ENCODE peak calls at places on chromosome 3, in five cellular contexts. V, L, W, X and K are unnamed samples.

GRCh38 chr3:30440147-30440604 is 166.2 kb upstream of the TGFBR2 start:
- DNase-seq in V (no peak), L (no peak), W (no peak), X (peak; percentile 24), K (no peak)

GRCh38 chr3:47024932-47025331 is 45.5 kb downstream of the NBEAL2 start:
- DNase-seq in V (no peak), L (no peak), W (no peak), X (peak; percentile 66), K (no peak)

GRCh38 chr3:87979527-87979926 is 79.3 kb downstream of the CGGBP1 start:
- DNase-seq in V (no peak), L (no peak), W (no peak), X (no peak), K (no peak)

GRCh38 chr3:56837196-56837955 is 35.6 kb upstream of the ARHGEF3 start:
- DNase-seq in V (no peak), L (no peak), W (no peak), X (no peak), K (no peak)

GRCh38 chr3:52787672-52788625 is 6.6 kb upstream of the ITIH3 start:
- DNase-seq in V (no peak), L (no peak), W (no peak), X (peak; percentile 51), K (no peak)

GRCh38 chr3:174775603-174776002 is 83.5 kb upstream of the NAALADL2 start:
- DNase-seq in V (no peak), L (no peak), W (no peak), X (no peak), K (no peak)

GRCh38 chr3:77919244-77919643 is 879.3 kb downstream of the ROBO2 start:
- DNase-seq in V (no peak), L (no peak), W (no peak), X (no peak), K (no peak)

GRCh38 chr3:135970500-135971116 is 5.1 kb downstream of the PPP2R3A start:
- DNase-seq in V (no peak), L (no peak), W (no peak), X (peak; percentile 76), K (peak; percentile 19)

GRCh38 chr3:170657312-170657711 is 71.4 kb upstream of the SLC7A14 start:
- DNase-seq in V (no peak), L (no peak), W (peak; percentile 50), X (no peak), K (no peak)

GRCh38 chr3:105580551-105580950 is 213.8 kb downstream of the ALCAM start:
- DNase-seq in V (no peak), L (no peak), W (no peak), X (no peak), K (no peak)

GRCh38 chr3:16140116-16140893 is 34.2 kb upstream of the GALNT15 start:
- DNase-seq in V (no peak), L (no peak), W (no peak), X (peak; percentile 76), K (no peak)

GRCh38 chr3:151371531-151371930 is 13.0 kb downstream of the P2RY12 start:
- DNase-seq in V (no peak), L (no peak), W (no peak), X (peak; percentile 45), K (no peak)

GRCh38 chr3:13522236-13522635 is 26.7 kb upstream of the FBLN2 start:
- DNase-seq in V (no peak), L (no peak), W (no peak), X (no peak), K (no peak)

GRCh38 chr3:136281966-136282554 is 31.9 kb downstream of the PCCB start:
- DNase-seq in V (no peak), L (no peak), W (peak; percentile 23), X (no peak), K (no peak)

GRCh38 chr3:13558651-13559050 is 9.7 kb downstream of the FBLN2 start:
- DNase-seq in V (no peak), L (no peak), W (no peak), X (no peak), K (no peak)

GRCh38 chr3:48120223-48120622 is 68.0 kb downstream of the CDC25A start:
- DNase-seq in V (no peak), L (no peak), W (no peak), X (no peak), K (no peak)

GRCh38 chr3:195253981-195254432 is 17.0 kb downstream of the XXYLT1 start:
- DNase-seq in V (no peak), L (no peak), W (no peak), X (no peak), K (no peak)

GRCh38 chr3:186107148-186108105 is 1.5 kb downstream of the ETV5 start:
- DNase-seq in V (peak; percentile 81), L (peak; percentile 75), W (peak; percentile 78), X (peak; percentile 86), K (no peak)

GRCh38 chr3:148329481-148330220 is 368.1 kb upstream of the AGTR1 start:
- DNase-seq in V (no peak), L (no peak), W (no peak), X (peak; percentile 46), K (no peak)

GRCh38 chr3:161266731-161267150 is 45.6 kb downstream of the NMD3 start:
- DNase-seq in V (no peak), L (no peak), W (no peak), X (peak; percentile 76), K (no peak)

GRCh38 chr3:16864610-16865313 is 20.0 kb upstream of the PLCL2 start:
- DNase-seq in V (no peak), L (no peak), W (no peak), X (peak; percentile 78), K (no peak)

GRCh38 chr3:64414043-64414442 is 188.8 kb upstream of the PRICKLE2 start:
- DNase-seq in V (no peak), L (no peak), W (no peak), X (no peak), K (no peak)

GRCh38 chr3:194689493-194689901 is 3.8 kb downstream of the FAM43A start:
- DNase-seq in V (no peak), L (no peak), W (no peak), X (peak; percentile 62), K (no peak)

GRCh38 chr3:58072046-58072445 is 63.8 kb downstream of the FLNB start:
- DNase-seq in V (no peak), L (no peak), W (no peak), X (no peak), K (no peak)

GRCh38 chr3:126522363-126522788 is 1.6 kb upstream of the CHST13 start:
- DNase-seq in V (peak; percentile 76), L (peak; percentile 62), W (peak; percentile 14), X (peak; percentile 68), K (no peak)

GRCh38 chr3:59510576-59510975 is 460.8 kb upstream of the CFAP20DC start:
- DNase-seq in V (no peak), L (no peak), W (no peak), X (peak; percentile 13), K (no peak)

GRCh38 chr3:60333710-60334109 is 917.5 kb downstream of the FHIT start:
- DNase-seq in V (no peak), L (no peak), W (no peak), X (no peak), K (no peak)

GRCh38 chr3:128745742-128746141 is 19.8 kb downstream of the RAB7A start:
- DNase-seq in V (no peak), L (no peak), W (no peak), X (no peak), K (no peak)

GRCh38 chr3:11212784-11213183 is 58.5 kb downstream of the HRH1 start:
- DNase-seq in V (no peak), L (no peak), W (no peak), X (no peak), K (no peak)

GRCh38 chr3:151445283-151446001 is 15.4 kb downstream of the IGSF10 start:
- DNase-seq in V (no peak), L (no peak), W (no peak), X (peak; percentile 94), K (no peak)

GRCh38 chr3:197462808-197463207 is 93.0 kb downstream of the BDH1 start:
- DNase-seq in V (no peak), L (no peak), W (no peak), X (no peak), K (no peak)

GRCh38 chr3:197464794-197465193 is 91.0 kb downstream of the BDH1 start:
- DNase-seq in V (no peak), L (no peak), W (no peak), X (no peak), K (no peak)

GRCh38 chr3:197460639-197461038 is 95.1 kb downstream of the BDH1 start:
- DNase-seq in V (no peak), L (no peak), W (no peak), X (no peak), K (no peak)

GRCh38 chr3:197465197-197465995 is 90.4 kb downstream of the BDH1 start:
- DNase-seq in V (no peak), L (no peak), W (no peak), X (no peak), K (no peak)

DNA sequence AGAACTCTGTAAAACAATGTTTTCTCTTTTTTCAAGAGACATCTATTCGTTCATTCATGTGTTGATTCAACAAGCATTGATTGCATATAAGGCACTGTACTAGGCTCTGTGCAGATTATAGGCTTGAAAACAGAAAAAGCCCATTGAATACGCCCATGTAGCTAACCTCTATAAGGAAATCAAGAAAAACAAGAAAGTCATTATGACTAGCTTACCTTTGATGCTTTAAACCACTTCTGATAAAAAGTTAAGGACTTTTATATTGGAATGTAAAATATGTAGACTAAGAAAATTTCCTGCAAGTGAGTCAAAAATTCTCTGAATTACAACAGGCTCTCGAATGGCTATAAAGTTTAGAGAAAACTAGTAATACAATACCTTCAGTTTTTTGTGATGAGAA is 92.5 kb downstream of the BDH1 start:
- DNase-seq in V (no peak), L (no peak), W (no peak), X (peak; percentile 55), K (no peak)
- H3K27ac ChIP-seq in V (no peak overlapping the region), L (no peak overlapping the region), W (no peak overlapping the region), X (peak overlapping the region; percentile 36), K (no peak overlapping the region)

DNA sequence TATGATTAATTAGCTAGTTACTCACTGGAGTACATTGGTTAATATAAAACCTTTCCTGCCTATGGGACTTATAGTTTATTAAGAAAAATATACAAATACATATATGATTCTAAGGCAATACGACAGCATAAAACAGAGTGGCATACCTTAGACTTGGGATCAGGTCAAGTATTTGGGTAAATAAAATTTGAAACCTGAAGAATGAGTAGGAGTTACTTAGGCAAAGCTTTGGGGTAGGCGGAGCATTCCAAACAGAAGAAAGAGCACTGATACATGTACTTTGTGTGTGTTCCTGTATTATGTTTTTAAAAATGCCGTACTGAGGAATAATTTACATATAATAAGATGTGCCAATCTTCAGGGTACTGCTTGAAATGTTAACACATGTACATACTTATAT is 15.1 kb downstream of the ZPLD1 start:
- DNase-seq in V (no peak), L (no peak), W (no peak), X (no peak), K (no peak)
- H2AFZ ChIP-seq in V (no peak overlapping the region), L (no peak overlapping the region), W (no peak overlapping the region), X (no peak overlapping the region), K (no peak overlapping the region)

GRCh38 chr3:102485701-102486100 is 50.9 kb downstream of the ZPLD1 start:
- DNase-seq in V (no peak), L (no peak), W (no peak), X (no peak), K (no peak)
- H3K27ac ChIP-seq in V (no peak overlapping the region), L (no peak overlapping the region), W (no peak overlapping the region), X (no peak overlapping the region), K (no peak overlapping the region)

DNA sequence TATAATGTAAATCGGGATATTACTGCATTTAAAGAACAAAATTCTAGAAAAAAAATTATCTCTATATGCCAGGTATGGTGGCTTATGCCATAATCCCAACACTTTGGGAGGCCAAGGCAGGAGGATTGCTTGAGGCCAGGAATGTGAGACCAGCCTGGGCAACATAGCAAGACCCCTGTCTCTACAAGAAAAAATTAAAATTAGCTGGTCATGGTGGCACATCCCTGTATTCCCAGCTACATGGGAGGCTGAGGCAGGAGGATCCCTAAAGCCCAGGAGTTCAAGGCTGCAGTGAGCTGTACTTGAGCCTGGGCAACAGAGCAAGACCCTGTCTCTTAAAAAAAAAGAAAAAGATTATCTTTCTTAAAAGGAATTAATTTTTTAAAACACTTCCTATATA is 12.8 kb downstream of the SENP7 start:
- DNase-seq in V (no peak), L (no peak), W (no peak), X (no peak), K (no peak)
- H2AFZ ChIP-seq in V (no peak overlapping the region), L (no peak overlapping the region), W (no peak overlapping the region), X (no peak overlapping the region), K (no peak overlapping the region)